ENCODE peak calls at places on chromosomes 1 and 21, in four cellular contexts. E is H9, C is IMR-90, X is mesenchymal stem cell. S is an unnamed sample.

GRCh38 chr1:113677250-113678158 is 81.8 kb downstream of the PHTF1 start:
- DNase-seq in E (no peak), C (peak), X (peak), S (peak)

GRCh38 chr1:37691497-37692077 is 729 bp upstream of the CDCA8 start:
- DNase-seq in E (peak), C (peak), X (peak), S (no peak)

GRCh38 chr21:34640858-34641257 is 25.9 kb upstream of the RCAN1 start:
- DNase-seq in C (peak), E (no peak), X (peak), S (no peak)

GRCh38 chr1:2289607-2290006 is 61.5 kb downstream of the SKI start:
- DNase-seq in X (no peak), C (no peak), E (no peak), S (no peak)

GRCh38 chr1:20358761-20359263 is 68.1 kb downstream of the VWA5B1 start:
- DNase-seq in X (no peak), E (peak), C (peak), S (no peak)

GRCh38 chr1:163697137-163697536 is 375.4 kb downstream of the NUF2 start:
- DNase-seq in X (no peak), E (no peak), C (no peak), S (no peak)

GRCh38 chr1:117656202-117656641 is 50.4 kb downstream of the TENT5C start:
- DNase-seq in X (no peak), C (no peak), E (no peak), S (no peak)

GRCh38 chr1:160877221-160877620 is 7.8 kb downstream of the ITLN1 start:
- DNase-seq in E (no peak), X (no peak), C (no peak), S (no peak)

GRCh38 chr1:228647523-228648444 is 87.5 kb upstream of the RHOU start:
- DNase-seq in X (peak), C (no peak), E (peak), S (peak)

GRCh38 chr1:67789551-67789950 is 43.7 kb downstream of the GNG12 start:
- DNase-seq in C (no peak), E (no peak), X (no peak), S (no peak)

GRCh38 chr21:31336739-31337040 is 7.4 kb downstream of the TIAM1 start:
- DNase-seq in C (no peak), E (no peak), X (no peak), S (no peak)

GRCh38 chr1:211356723-211357418 is 30.2 kb downstream of the TRAF5 start:
- DNase-seq in X (no peak), E (no peak), C (peak), S (no peak)

GRCh38 chr1:6470132-6471085 is 4.4 kb upstream of the TNFRSF25 start:
- DNase-seq in X (no peak), E (peak), C (no peak), S (no peak)

GRCh38 chr1:155219592-155220031 is 11.1 kb downstream of the MTX1 start:
- DNase-seq in X (peak), C (no peak), E (peak), S (no peak)

DNA sequence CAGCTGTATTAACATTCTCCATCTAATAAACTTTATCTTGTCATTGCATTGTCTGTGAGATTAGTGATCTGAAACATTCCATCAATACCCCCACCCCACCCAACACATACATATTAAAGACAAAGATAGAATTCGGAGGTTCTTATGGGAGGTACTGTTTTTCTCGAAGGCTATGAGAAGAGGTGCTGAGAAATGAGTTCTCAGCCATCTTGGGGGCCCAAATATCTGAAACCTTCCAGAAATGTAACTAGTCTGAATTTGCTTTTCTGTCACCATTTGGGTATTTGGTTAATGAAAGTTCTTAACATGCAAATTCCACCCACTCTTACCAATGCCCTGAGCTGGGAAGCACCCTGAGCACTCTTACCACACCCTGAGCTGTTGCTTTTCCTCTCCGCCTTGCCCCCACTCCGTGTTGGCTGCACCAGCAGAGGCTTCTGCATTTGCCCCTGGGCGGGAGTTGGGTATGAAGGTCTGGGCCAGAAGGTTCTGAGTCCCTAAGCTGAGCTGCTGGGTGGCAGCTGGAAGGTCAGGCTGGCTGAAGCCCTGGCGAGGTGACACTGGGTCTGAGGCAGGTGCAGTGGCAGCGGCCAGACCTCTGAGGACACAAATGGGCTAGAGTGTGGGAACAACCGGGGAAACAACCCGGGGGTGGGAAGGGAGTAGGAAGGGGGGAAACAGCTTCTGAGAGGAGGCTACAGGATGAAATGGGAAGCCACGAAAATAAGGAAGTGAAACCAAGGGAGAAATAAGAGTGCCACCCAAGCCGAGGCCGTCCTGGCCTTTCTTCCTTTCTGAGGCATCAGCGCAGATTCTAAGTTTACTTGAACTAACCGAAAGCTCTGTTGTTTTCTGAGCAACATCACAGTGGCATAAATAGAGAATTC is 26.4 kb upstream of the IER5 start:
- DNase-seq in C (no peak), X (no peak), E (no peak), S (no peak)
- H3K4me2 ChIP-seq in C (peak), X (no peak), E (no peak), S (no peak)

DNA sequence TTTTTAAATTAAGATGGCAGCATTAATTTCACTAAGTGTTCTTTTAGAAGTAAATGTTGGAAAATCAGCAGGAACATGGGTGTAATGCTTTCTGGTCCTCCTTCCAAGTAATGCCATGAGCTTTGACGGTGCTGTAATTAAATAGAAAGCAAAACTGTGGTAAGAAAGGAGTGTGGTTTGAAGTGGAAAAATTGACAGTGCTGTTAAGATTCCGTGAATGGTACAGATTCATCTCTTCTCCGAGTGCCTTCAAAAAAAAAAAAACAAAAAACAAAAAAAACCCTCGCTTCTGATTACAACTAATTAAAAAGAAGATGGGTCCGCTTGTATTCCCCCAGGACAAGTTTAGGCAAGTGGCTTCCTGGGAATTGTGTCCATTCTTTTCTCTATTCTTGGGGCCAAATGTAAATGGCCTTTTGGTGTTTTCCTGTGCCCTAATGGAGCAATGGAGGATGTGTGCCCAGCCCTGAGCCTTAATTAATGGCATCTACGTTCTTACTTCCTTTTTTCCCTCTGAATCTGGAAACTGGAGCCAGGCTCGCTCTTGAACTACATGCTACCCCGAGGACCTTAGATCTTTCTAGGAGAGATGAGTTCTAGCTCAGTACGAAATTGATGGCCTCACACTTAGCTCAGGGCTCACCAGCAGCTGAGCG is 5.1 kb downstream of the LMO4 start:
- DNase-seq in C (peak), E (no peak), X (peak), S (no peak)
- H3K14ac ChIP-seq in C (peak), E (no peak), X (no peak), S (no peak)

DNA sequence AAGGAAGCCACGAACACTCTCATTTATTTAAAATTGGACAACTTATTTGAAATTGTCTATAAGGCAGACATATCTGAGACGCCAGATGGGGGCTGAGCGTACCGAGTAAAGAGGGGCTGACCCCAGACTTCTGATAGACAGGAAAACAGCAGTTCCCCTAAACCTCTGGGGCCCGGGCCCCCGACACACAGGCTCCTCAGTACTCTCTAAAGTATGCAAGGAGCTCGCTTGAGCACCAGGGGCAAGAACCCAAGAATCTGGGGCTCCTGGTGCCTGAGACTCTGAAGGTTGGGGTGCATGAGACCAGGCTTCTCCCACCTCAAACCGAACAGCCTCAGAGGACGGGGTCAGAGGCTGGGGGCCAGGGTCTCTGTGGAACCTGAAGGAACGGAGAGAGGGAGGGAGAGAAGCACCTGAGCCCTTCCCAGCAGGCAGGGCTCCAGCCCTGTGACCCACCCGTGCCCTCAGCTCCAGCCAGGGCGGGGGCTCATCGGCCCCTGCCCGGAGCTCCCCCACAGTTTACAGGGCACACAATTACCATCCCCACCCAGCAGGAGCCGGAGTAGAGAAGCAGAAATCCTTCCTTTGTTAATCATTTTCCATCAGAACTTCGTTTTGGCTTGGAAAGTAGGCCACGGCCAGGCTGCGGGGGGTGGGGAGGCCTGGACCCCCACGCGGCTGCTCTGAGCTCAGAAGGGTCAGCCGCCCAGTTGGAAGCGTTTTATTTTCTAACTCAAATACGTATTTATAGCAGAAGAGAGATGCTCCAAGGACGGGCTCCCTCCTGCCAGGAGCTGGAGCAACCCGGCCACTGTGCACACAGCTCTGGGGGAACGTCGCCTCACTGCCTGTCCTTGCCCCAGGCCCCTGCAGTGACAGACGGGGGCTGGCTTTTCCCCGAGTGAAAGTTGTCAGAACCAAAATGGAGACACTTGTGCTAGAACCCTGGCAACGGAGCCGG is 42.9 kb upstream of the ADARB1 start:
- DNase-seq in C (no peak), E (peak), X (no peak), S (no peak)
- H3K4me2 ChIP-seq in C (no peak), E (no peak), X (peak), S (no peak)

GRCh38 chr1:119713039-119713537 is 1.4 kb downstream of the PHGDH start:
- DNase-seq in X (peak), C (peak), E (peak), S (peak)

GRCh38 chr1:119715542-119715941 is 3.8 kb downstream of the PHGDH start:
- DNase-seq in E (no peak), X (peak), C (peak), S (no peak)

GRCh38 chr1:119712342-119713038 is 756 bp downstream of the PHGDH start:
- DNase-seq in X (peak), C (peak), E (peak), S (peak)

GRCh38 chr1:119714583-119714982 is 2.8 kb downstream of the PHGDH start:
- DNase-seq in C (no peak), X (peak), E (no peak), S (no peak)

GRCh38 chr1:119713538-119714456 is 2.1 kb downstream of the PHGDH start:
- DNase-seq in X (peak), C (peak), E (peak), S (peak)
- H3K14ac ChIP-seq in X (no peak), C (peak), E (no peak), S (no peak)

GRCh38 chr1:89555550-89555949 is 30.9 kb downstream of the LRRC8B start:
- DNase-seq in C (no peak), E (no peak), X (no peak), S (no peak)

GRCh38 chr1:89550995-89551394 is 26.4 kb downstream of the LRRC8B start:
- DNase-seq in E (peak), X (no peak), C (no peak), S (no peak)

GRCh38 chr1:89553195-89553584 is 28.6 kb downstream of the LRRC8B start:
- DNase-seq in E (no peak), X (no peak), C (no peak), S (no peak)

GRCh38 chr1:89548486-89548857 is 23.8 kb downstream of the LRRC8B start:
- DNase-seq in E (no peak), C (no peak), X (no peak), S (no peak)

GRCh38 chr1:89552481-89553194 is 28.0 kb downstream of the LRRC8B start:
- DNase-seq in X (peak), C (no peak), E (no peak), S (no peak)
- H3K4me2 ChIP-seq in X (no peak), C (no peak), E (no peak), S (no peak)

GRCh38 chr1:177796561-177796960 is 173.3 kb downstream of the SEC16B start:
- DNase-seq in E (no peak), X (no peak), C (no peak), S (no peak)

GRCh38 chr1:177799746-177800145 is 170.1 kb downstream of the SEC16B start:
- DNase-seq in C (no peak), X (no peak), E (no peak), S (no peak)

GRCh38 chr1:177800386-177801058 is 169.3 kb downstream of the SEC16B start:
- DNase-seq in E (no peak), C (peak), X (no peak), S (no peak)

GRCh38 chr1:177798614-177799013 is 171.2 kb downstream of the SEC16B start:
- DNase-seq in E (no peak), C (no peak), X (no peak), S (no peak)

DNA sequence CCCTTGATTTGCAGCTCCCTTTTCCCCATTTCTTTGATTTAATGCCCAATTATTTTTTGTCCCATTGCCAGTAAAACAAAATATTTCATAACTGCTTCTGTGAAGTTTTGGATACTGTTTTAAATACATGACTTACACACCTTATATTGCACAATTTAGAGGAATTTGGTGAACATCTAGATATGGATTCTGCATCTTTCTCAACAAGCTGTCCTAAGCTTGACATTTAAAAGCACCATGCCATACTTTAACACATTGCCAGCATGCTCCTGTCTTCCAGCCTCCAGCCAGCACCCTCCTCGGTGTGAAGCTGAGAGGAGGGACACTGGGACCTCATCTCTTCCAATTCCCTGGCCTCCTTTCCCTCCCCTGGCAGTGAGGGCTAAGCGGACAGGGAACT is 167.6 kb downstream of the SEC16B start:
- DNase-seq in E (no peak), C (no peak), X (no peak), S (no peak)
- H3K14ac ChIP-seq in E (no peak), C (no peak), X (no peak), S (no peak)

GRCh38 chr1:41418868-41419583 is 57.8 kb downstream of the FOXO6 start:
- DNase-seq in X (peak), E (peak), C (peak), S (no peak)
- H3K4me2 ChIP-seq in X (no peak), E (no peak), C (no peak), S (no peak)